ENCODE peak calls at places on chromosomes 1 and 21, in four cellular contexts. One of them, this sample, is unnamed.

GRCh38 chr1:29538586-29538985 is 302.3 kb downstream of the PTPRU start:
- DNase-seq in right atrium auricular region: no peak
- DNase-seq in testis: no peak
- DNase-seq in choroid plexus epithelial cell: no peak
- DNase-seq in this sample: no peak

GRCh38 chr1:202551683-202552082 is 158.6 kb downstream of the SYT2 start:
- DNase-seq in right atrium auricular region: no peak
- DNase-seq in testis: peak; percentile 34
- DNase-seq in choroid plexus epithelial cell: peak; percentile 62
- DNase-seq in this sample: no peak

GRCh38 chr1:99702221-99702620 is 56.3 kb downstream of the PALMD start:
- DNase-seq in right atrium auricular region: no peak
- DNase-seq in testis: no peak
- DNase-seq in choroid plexus epithelial cell: no peak
- DNase-seq in this sample: no peak

GRCh38 chr1:180228648-180229482 is 1.2 kb upstream of the LHX4 start:
- DNase-seq in right atrium auricular region: no peak
- DNase-seq in testis: peak; percentile 32
- DNase-seq in choroid plexus epithelial cell: no peak
- DNase-seq in this sample: no peak

GRCh38 chr1:89905391-89906058 is 84.7 kb downstream of the LRRC8D start:
- DNase-seq in right atrium auricular region: no peak
- DNase-seq in testis: no peak
- DNase-seq in choroid plexus epithelial cell: peak; percentile 35
- DNase-seq in this sample: no peak

GRCh38 chr1:225896937-225897549 is 8.1 kb upstream of the LEFTY1 start:
- DNase-seq in right atrium auricular region: no peak
- DNase-seq in testis: no peak
- DNase-seq in choroid plexus epithelial cell: peak; percentile 37
- DNase-seq in this sample: no peak

GRCh38 chr1:117284408-117285215 is 73.9 kb upstream of the VTCN1 start:
- DNase-seq in right atrium auricular region: no peak
- DNase-seq in testis: no peak
- DNase-seq in choroid plexus epithelial cell: peak; percentile 81
- DNase-seq in this sample: peak; percentile 33

GRCh38 chr21:31733521-31734149 is 1.7 kb upstream of the SCAF4 start:
- DNase-seq in right atrium auricular region: no peak
- DNase-seq in testis: no peak
- DNase-seq in choroid plexus epithelial cell: no peak
- DNase-seq in this sample: no peak

GRCh38 chr1:183023601-183024351 is 556 bp downstream of the LAMC1 start:
- DNase-seq in right atrium auricular region: peak; percentile 70
- DNase-seq in testis: peak; percentile 84
- DNase-seq in choroid plexus epithelial cell: peak; percentile 60
- DNase-seq in this sample: no peak

GRCh38 chr21:14215971-14216621 is at the start of gene RBM11:
- DNase-seq in right atrium auricular region: peak; percentile 67
- DNase-seq in testis: peak; percentile 93
- DNase-seq in choroid plexus epithelial cell: peak; percentile 53
- DNase-seq in this sample: peak; percentile 30

GRCh38 chr1:7224081-7224534 is 438.9 kb downstream of the CAMTA1 start:
- DNase-seq in right atrium auricular region: no peak
- DNase-seq in testis: peak; percentile 25
- DNase-seq in choroid plexus epithelial cell: no peak
- DNase-seq in this sample: no peak

GRCh38 chr1:231935856-231936255 is 309.3 kb downstream of the DISC1 start:
- DNase-seq in right atrium auricular region: no peak
- DNase-seq in testis: no peak
- DNase-seq in choroid plexus epithelial cell: no peak
- DNase-seq in this sample: no peak

GRCh38 chr1:104878203-104878911 is 1128.7 kb downstream of the AMY1C start:
- DNase-seq in right atrium auricular region: no peak
- DNase-seq in testis: no peak
- DNase-seq in choroid plexus epithelial cell: peak; percentile 1
- DNase-seq in this sample: no peak

GRCh38 chr21:44567481-44568171 is 5.9 kb upstream of the KRTAP10-4 start:
- DNase-seq in right atrium auricular region: no peak
- DNase-seq in testis: no peak
- DNase-seq in choroid plexus epithelial cell: no peak
- DNase-seq in this sample: no peak

GRCh38 chr1:1426496-1426960 is 5.5 kb upstream of the ANKRD65 start:
- DNase-seq in right atrium auricular region: no peak
- DNase-seq in testis: no peak
- DNase-seq in choroid plexus epithelial cell: no peak
- DNase-seq in this sample: no peak

GRCh38 chr21:31382060-31382459 is 38.0 kb upstream of the TIAM1 start:
- DNase-seq in right atrium auricular region: no peak
- DNase-seq in testis: no peak
- DNase-seq in choroid plexus epithelial cell: no peak
- DNase-seq in this sample: no peak

GRCh38 chr21:26715878-26716506 is 129.2 kb downstream of the ADAMTS1 start:
- DNase-seq in right atrium auricular region: no peak
- DNase-seq in testis: peak; percentile 76
- DNase-seq in choroid plexus epithelial cell: peak; percentile 75
- DNase-seq in this sample: peak; percentile 51

GRCh38 chr1:204196068-204196795 is at the start of gene KISS1:
- DNase-seq in right atrium auricular region: no peak
- DNase-seq in testis: no peak
- DNase-seq in choroid plexus epithelial cell: peak; percentile 11
- DNase-seq in this sample: no peak

GRCh38 chr1:32107742-32108661 is at the start of gene KPNA6:
- DNase-seq in right atrium auricular region: peak; percentile 89
- DNase-seq in testis: peak; percentile 95
- DNase-seq in choroid plexus epithelial cell: peak; percentile 98
- DNase-seq in this sample: peak; percentile 98

GRCh38 chr1:151399890-151400235 is 490 bp downstream of the PSMB4 start:
- DNase-seq in right atrium auricular region: no peak
- DNase-seq in testis: no peak
- DNase-seq in choroid plexus epithelial cell: peak; percentile 57
- DNase-seq in this sample: peak; percentile 15

GRCh38 chr21:43864806-43865470 is at the start of gene AGPAT3:
- DNase-seq in right atrium auricular region: no peak
- DNase-seq in testis: peak; percentile 26
- DNase-seq in choroid plexus epithelial cell: no peak
- DNase-seq in this sample: no peak

GRCh38 chr1:1631793-1632420 is at the start of gene MMP23B:
- DNase-seq in right atrium auricular region: no peak
- DNase-seq in testis: no peak
- DNase-seq in choroid plexus epithelial cell: no peak
- DNase-seq in this sample: no peak

GRCh38 chr1:207825719-207826556 is 74.1 kb downstream of the CD46 start:
- DNase-seq in right atrium auricular region: peak; percentile 88
- DNase-seq in testis: peak; percentile 69
- DNase-seq in choroid plexus epithelial cell: peak; percentile 64
- DNase-seq in this sample: peak; percentile 83

GRCh38 chr1:2088434-2088833 is 38.2 kb downstream of the PRKCZ start:
- DNase-seq in right atrium auricular region: no peak
- DNase-seq in testis: no peak
- DNase-seq in choroid plexus epithelial cell: peak; percentile 93
- DNase-seq in this sample: peak; percentile 82

GRCh38 chr1:153774780-153775431 is at the start of gene SLC27A3:
- DNase-seq in right atrium auricular region: peak; percentile 83
- DNase-seq in testis: peak; percentile 84
- DNase-seq in choroid plexus epithelial cell: peak; percentile 37
- DNase-seq in this sample: peak; percentile 6

GRCh38 chr1:212980123-212980800 is 29.9 kb downstream of the VASH2 start:
- DNase-seq in right atrium auricular region: peak; percentile 42
- DNase-seq in testis: peak; percentile 62
- DNase-seq in choroid plexus epithelial cell: peak; percentile 50
- DNase-seq in this sample: peak; percentile 29

GRCh38 chr1:27522860-27523665 is 33.1 kb upstream of the WASF2 start:
- DNase-seq in right atrium auricular region: no peak
- DNase-seq in testis: peak; percentile 53
- DNase-seq in choroid plexus epithelial cell: peak; percentile 56
- DNase-seq in this sample: no peak

GRCh38 chr1:224127925-224128819 is 14.3 kb downstream of the FBXO28 start:
- DNase-seq in right atrium auricular region: no peak
- DNase-seq in testis: no peak
- DNase-seq in choroid plexus epithelial cell: peak; percentile 79
- DNase-seq in this sample: peak; percentile 55

DNA sequence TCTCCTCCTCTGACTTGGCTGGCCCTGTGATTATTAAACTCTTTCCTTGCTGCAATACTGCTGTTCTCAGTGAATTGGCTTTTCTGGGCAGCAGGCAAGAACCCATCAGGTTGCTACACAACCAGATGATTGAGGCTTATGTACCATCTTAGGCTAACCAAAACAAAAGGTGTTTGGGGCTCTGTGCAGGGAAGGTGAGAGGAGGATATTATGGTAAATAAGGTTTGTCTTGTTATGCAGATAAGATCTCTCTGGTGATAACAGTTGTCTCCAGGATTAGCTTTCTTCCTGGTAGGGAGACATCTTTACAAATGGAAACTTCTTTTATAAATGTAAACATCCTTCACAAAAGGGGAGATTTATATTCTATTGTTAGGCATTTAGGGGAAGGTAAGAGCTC is 44.5 kb upstream of the GORAB start:
- DNase-seq in right atrium auricular region: no peak
- DNase-seq in testis: no peak
- DNase-seq in choroid plexus epithelial cell: no peak
- DNase-seq in this sample: no peak
- TF ChIP-seq CTCF in right atrium auricular region: no peak
- TF ChIP-seq CTCF in testis: no peak
- TF ChIP-seq CTCF in choroid plexus epithelial cell: no peak
- TF ChIP-seq CTCF in this sample: no peak

DNA sequence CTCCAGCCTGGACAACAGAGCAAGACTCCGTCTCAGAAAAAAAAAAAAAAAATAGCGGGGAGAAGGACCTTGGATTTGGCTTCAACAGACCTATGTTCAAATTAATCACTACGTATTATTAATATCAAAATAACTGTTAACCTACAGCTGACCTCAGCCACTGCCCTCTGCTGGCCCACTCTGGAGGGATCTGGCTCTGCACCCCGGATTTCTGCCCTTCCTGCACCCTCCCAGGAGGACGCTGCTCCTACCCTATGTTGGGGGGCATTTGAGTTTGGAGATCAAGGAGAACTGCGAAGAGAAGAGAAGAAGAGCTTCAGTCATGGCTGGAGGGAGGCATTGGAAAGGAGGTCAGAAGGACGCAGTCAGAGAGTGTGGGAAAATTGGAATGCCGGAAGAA is 96.7 kb downstream of the PSMG1 start:
- DNase-seq in right atrium auricular region: no peak
- DNase-seq in testis: no peak
- DNase-seq in choroid plexus epithelial cell: no peak
- DNase-seq in this sample: no peak
- TF ChIP-seq CTCF in right atrium auricular region: no peak
- TF ChIP-seq CTCF in testis: no peak
- TF ChIP-seq CTCF in choroid plexus epithelial cell: peak; percentile 25
- TF ChIP-seq CTCF in this sample: peak; percentile 57

DNA sequence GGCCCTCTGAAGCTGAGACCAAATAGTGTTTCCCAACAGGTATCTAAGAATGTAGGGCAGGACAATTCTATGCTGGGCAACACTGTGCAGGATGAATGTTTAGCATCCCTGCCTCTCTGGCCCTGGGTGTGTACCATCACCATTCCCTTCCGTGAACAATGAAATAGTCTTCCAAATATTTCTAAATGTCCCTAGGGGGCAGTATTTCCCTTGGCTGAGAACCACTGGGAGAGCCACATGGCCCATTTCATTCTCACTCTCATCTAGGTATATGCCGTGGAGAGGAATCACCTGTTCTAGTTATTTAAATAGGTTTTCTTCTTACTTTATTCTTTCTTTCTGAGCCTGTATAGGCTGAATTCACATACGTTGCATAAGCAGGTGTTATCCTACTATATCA is 395.0 kb downstream of the PRDM2 start:
- DNase-seq in right atrium auricular region: no peak
- DNase-seq in testis: no peak
- DNase-seq in choroid plexus epithelial cell: peak; percentile 13
- DNase-seq in this sample: no peak
- TF ChIP-seq CTCF in right atrium auricular region: no peak
- TF ChIP-seq CTCF in testis: no peak
- TF ChIP-seq CTCF in choroid plexus epithelial cell: peak; percentile 45
- TF ChIP-seq CTCF in this sample: no peak

GRCh38 chr1:155910621-155911121 is 478 bp downstream of the RIT1 start:
- DNase-seq in right atrium auricular region: no peak
- DNase-seq in testis: peak; percentile 51
- DNase-seq in choroid plexus epithelial cell: peak; percentile 53
- DNase-seq in this sample: peak; percentile 24

GRCh38 chr1:155909894-155910293 is 1.3 kb downstream of the RIT1 start:
- DNase-seq in right atrium auricular region: no peak
- DNase-seq in testis: no peak
- DNase-seq in choroid plexus epithelial cell: peak; percentile 56
- DNase-seq in this sample: peak; percentile 44

GRCh38 chr1:155913969-155914757 is 3.0 kb upstream of the RIT1 start:
- DNase-seq in right atrium auricular region: no peak
- DNase-seq in testis: no peak
- DNase-seq in choroid plexus epithelial cell: no peak
- DNase-seq in this sample: peak; percentile 23

GRCh38 chr1:155912056-155912536 is 947 bp upstream of the RIT1 start:
- DNase-seq in right atrium auricular region: no peak
- DNase-seq in testis: no peak
- DNase-seq in choroid plexus epithelial cell: no peak
- DNase-seq in this sample: no peak

DNA sequence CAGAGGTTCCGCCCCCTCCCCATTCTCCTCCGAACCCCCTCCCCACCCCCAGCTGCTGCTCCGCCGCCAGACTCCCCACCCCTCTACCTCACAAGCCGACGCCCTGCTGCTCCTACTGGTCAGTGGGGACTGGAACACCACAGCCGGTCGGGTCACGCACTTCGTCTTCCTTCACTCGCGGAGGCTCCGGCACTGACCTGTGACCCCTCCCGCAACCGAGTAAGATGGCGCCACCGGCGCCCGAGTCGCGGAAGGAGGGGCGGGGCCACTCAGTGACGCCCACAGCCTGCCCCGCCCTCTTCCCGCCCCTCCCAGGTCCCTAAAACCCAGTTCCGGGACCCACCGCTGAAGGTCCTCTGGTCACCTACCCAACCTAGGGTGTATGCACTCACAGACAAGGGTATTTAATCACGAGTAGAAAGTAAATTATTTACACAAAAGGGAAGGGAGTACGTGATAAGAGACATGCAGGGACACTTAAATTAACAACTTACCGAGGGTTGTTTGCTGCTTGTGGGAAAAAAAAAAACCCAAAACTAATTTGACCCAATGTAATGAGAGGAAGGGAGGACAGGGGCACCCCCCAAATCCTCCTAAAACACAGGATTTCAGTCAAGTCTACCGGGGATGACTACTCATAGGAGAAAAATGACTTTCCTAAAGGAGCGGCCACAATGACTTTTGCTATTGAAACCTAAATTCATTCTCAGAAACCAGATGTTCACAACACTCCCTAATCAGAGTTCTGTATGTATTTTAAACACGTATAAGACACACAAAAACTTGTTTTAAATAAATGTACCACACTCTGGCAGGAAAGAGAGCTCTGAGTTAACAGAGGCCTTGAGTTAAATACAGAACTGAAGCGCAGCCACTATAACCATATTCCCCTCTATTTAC is at the start of gene RIT1:
- DNase-seq in right atrium auricular region: peak; percentile 90
- DNase-seq in testis: peak; percentile 93
- DNase-seq in choroid plexus epithelial cell: peak; percentile 81
- DNase-seq in this sample: peak; percentile 68
- TF ChIP-seq CTCF in right atrium auricular region: no peak
- TF ChIP-seq CTCF in testis: no peak
- TF ChIP-seq CTCF in choroid plexus epithelial cell: no peak
- TF ChIP-seq CTCF in this sample: no peak

GRCh38 chr1:215517441-215517891 is 49.6 kb upstream of the KCTD3 start:
- DNase-seq in right atrium auricular region: no peak
- DNase-seq in testis: no peak
- DNase-seq in choroid plexus epithelial cell: peak; percentile 74
- DNase-seq in this sample: peak; percentile 8
- TF ChIP-seq CTCF in right atrium auricular region: no peak
- TF ChIP-seq CTCF in testis: no peak
- TF ChIP-seq CTCF in choroid plexus epithelial cell: peak; percentile 52
- TF ChIP-seq CTCF in this sample: peak; percentile 66

GRCh38 chr1:119544165-119544762 is 37.3 kb downstream of the HSD3B1 start:
- DNase-seq in right atrium auricular region: no peak
- DNase-seq in testis: peak; percentile 44
- DNase-seq in choroid plexus epithelial cell: peak; percentile 19
- DNase-seq in this sample: no peak
- TF ChIP-seq CTCF in right atrium auricular region: no peak
- TF ChIP-seq CTCF in testis: no peak
- TF ChIP-seq CTCF in choroid plexus epithelial cell: peak; percentile 61
- TF ChIP-seq CTCF in this sample: peak; percentile 67

This sample was measured in brain microvascular endothelial cell.